ENCODE peak calls at places on chromosomes 5 and 9, in four cellular contexts. One of them, this sample, is unnamed.

GRCh38 chr5:168592014-168592368 is 12.8 kb upstream of the PANK3 start:
- DNase-seq in endothelial cell of umbilical vein: no peak
- DNase-seq in heart right ventricle: no peak
- DNase-seq in MM.1S: no peak
- DNase-seq in this sample: no peak

GRCh38 chr5:38827525-38827924 is 18.3 kb upstream of the OSMR start:
- DNase-seq in endothelial cell of umbilical vein: no peak
- DNase-seq in heart right ventricle: no peak
- DNase-seq in MM.1S: no peak
- DNase-seq in this sample: peak

GRCh38 chr9:124415852-124416484 is 726 bp upstream of the PSMB7 start:
- DNase-seq in endothelial cell of umbilical vein: no peak
- DNase-seq in heart right ventricle: no peak
- DNase-seq in MM.1S: no peak
- DNase-seq in this sample: no peak

GRCh38 chr9:98967680-98968079 is 24.0 kb downstream of the COL15A1 start:
- DNase-seq in endothelial cell of umbilical vein: no peak
- DNase-seq in heart right ventricle: no peak
- DNase-seq in MM.1S: no peak
- DNase-seq in this sample: no peak

GRCh38 chr5:140282266-140282665 is 20.6 kb downstream of the PFDN1 start:
- DNase-seq in endothelial cell of umbilical vein: no peak
- DNase-seq in heart right ventricle: no peak
- DNase-seq in MM.1S: no peak
- DNase-seq in this sample: no peak

GRCh38 chr5:134071850-134072207 is 42.7 kb upstream of the TCF7 start:
- DNase-seq in endothelial cell of umbilical vein: no peak
- DNase-seq in heart right ventricle: no peak
- DNase-seq in MM.1S: no peak
- DNase-seq in this sample: no peak

GRCh38 chr5:140362875-140363630 is 3.1 kb downstream of the SLC4A9 start:
- DNase-seq in endothelial cell of umbilical vein: peak
- DNase-seq in heart right ventricle: peak
- DNase-seq in MM.1S: peak
- DNase-seq in this sample: peak

GRCh38 chr5:169637856-169638190 is 748 bp downstream of the DOCK2 start:
- DNase-seq in endothelial cell of umbilical vein: no peak
- DNase-seq in heart right ventricle: no peak
- DNase-seq in MM.1S: peak
- DNase-seq in this sample: peak

GRCh38 chr9:37503736-37504135 is 18.0 kb downstream of the POLR1E start:
- DNase-seq in endothelial cell of umbilical vein: no peak
- DNase-seq in heart right ventricle: no peak
- DNase-seq in MM.1S: no peak
- DNase-seq in this sample: no peak

GRCh38 chr9:120928015-120928719 is 1.6 kb upstream of the TRAF1 start:
- DNase-seq in endothelial cell of umbilical vein: peak
- DNase-seq in heart right ventricle: peak
- DNase-seq in MM.1S: no peak
- DNase-seq in this sample: no peak

GRCh38 chr9:120928720-120929389 is 2.3 kb upstream of the TRAF1 start:
- DNase-seq in endothelial cell of umbilical vein: peak
- DNase-seq in heart right ventricle: peak
- DNase-seq in MM.1S: peak
- DNase-seq in this sample: peak

GRCh38 chr9:120931278-120932085 is 4.9 kb upstream of the TRAF1 start:
- DNase-seq in endothelial cell of umbilical vein: peak
- DNase-seq in heart right ventricle: peak
- DNase-seq in MM.1S: peak
- DNase-seq in this sample: peak

GRCh38 chr9:120927125-120928014 is 774 bp upstream of the TRAF1 start:
- DNase-seq in endothelial cell of umbilical vein: no peak
- DNase-seq in heart right ventricle: no peak
- DNase-seq in MM.1S: no peak
- DNase-seq in this sample: no peak

DNA sequence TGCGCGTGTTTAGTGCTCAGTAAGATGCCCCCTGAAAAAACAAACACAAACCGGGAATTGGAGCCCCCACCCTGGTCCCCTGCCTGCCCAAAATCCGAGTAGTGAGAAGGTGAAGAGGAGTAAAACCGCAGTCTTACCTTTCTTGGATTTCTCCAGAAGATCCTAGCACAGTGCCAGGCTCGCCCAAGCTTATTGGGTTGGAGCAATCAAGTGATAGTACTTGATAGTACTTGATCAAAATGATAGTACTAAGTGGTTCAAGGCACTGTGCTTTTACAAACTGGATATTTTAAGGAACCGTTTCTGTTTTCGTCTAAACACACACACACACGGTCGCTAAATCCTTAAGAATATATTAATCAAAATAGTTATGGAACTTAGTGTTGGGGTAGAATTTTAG is 2.8 kb upstream of the TRAF1 start:
- DNase-seq in endothelial cell of umbilical vein: no peak
- DNase-seq in heart right ventricle: no peak
- DNase-seq in MM.1S: no peak
- DNase-seq in this sample: no peak
- H3K4me3 ChIP-seq in endothelial cell of umbilical vein: no peak
- H3K4me3 ChIP-seq in heart right ventricle: peak
- H3K4me3 ChIP-seq in MM.1S: peak
- H3K4me3 ChIP-seq in this sample: no peak

DNA sequence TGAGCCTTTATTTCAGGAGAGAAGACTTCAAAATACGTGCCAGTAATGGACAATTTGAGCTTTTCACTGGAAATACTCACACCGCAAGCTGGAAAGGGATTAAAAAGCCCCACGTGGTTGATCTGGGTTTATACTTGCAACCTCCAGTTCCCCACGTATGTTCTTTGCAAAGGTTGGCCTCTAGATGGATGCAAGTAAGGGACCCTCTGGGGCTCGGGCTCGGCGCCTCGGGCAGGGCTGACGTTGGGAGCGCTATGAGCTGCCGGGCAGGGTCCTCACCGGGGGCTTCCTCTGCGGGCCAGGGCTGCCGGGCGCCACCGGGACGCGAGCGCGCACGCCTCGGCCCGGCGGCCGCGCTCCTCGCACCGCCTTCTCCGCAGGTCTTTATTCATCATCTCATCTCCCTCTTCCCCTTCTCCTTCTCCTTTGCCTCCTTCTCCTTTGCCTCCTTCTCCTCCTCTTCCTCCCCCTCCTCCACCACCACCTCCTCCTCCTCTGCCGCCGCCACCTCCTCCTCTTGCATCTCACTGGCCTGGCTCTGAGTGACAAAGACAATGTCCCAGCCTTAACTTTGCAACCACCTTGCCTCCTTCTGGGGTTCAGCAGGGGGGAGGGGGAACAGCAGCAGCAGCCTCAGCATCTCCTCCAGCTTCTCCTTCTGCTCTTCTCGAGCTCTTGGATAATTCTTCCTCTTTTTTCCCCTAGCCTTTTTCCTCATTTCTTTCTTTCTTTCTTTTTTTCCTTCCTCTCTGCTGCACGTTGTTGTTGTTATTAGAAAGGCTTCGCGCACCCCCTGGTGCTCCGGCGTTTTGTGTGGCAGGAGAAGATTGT is 636 bp upstream of the ZNF462 start:
- DNase-seq in endothelial cell of umbilical vein: peak
- DNase-seq in heart right ventricle: peak
- DNase-seq in MM.1S: peak
- DNase-seq in this sample: peak
- TF ChIP-seq CTCF in endothelial cell of umbilical vein: no peak
- TF ChIP-seq CTCF in heart right ventricle: peak
- TF ChIP-seq CTCF in MM.1S: peak
- TF ChIP-seq CTCF in this sample: no peak

GRCh38 chr9:96612105-96612965 is 7.3 kb downstream of the CDC14B start:
- DNase-seq in endothelial cell of umbilical vein: no peak
- DNase-seq in heart right ventricle: peak
- DNase-seq in MM.1S: no peak
- DNase-seq in this sample: no peak
- H3K27ac ChIP-seq in endothelial cell of umbilical vein: no peak
- H3K27ac ChIP-seq in heart right ventricle: peak
- H3K27ac ChIP-seq in MM.1S: no peak
- H3K27ac ChIP-seq in this sample: no peak

DNA sequence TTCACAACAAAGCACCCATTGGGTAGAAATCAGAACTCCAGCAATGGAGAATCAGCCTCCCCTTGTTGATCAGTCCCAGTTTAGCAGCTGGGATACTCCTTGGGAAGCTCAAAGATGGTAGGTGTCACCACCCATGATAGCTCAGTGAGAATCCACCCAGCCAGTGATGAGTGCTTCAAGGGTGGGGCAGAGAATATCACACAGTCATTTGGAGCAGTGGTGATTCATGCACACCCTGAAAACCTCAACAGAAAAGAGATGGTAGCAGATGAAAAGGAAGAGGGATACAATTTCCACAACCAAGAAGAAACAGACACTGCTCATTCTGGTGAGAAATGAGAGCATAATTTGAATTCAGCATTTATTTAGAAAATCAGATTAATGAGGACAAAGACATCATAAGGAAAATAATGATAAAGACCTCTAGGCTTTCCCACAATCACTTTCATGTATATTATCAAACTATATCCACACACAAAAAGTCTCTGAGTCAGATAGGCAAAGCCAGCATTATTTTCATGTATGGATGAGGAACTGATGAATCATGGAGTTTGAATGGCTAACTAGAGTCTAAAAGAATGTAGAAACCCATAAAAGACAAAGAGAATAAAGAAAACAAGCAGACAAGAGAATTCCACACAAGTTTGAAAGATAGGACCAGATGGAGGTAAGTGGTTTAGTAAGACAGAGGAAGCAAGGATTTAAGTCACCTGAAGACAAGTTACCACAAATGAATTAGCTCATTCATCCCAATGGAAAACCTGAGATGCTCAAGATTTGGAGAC is 82.9 kb downstream of the FEM1C start:
- DNase-seq in endothelial cell of umbilical vein: peak
- DNase-seq in heart right ventricle: no peak
- DNase-seq in MM.1S: no peak
- DNase-seq in this sample: no peak
- H3K4me3 ChIP-seq in endothelial cell of umbilical vein: no peak
- H3K4me3 ChIP-seq in heart right ventricle: no peak
- H3K4me3 ChIP-seq in MM.1S: no peak
- H3K4me3 ChIP-seq in this sample: no peak

DNA sequence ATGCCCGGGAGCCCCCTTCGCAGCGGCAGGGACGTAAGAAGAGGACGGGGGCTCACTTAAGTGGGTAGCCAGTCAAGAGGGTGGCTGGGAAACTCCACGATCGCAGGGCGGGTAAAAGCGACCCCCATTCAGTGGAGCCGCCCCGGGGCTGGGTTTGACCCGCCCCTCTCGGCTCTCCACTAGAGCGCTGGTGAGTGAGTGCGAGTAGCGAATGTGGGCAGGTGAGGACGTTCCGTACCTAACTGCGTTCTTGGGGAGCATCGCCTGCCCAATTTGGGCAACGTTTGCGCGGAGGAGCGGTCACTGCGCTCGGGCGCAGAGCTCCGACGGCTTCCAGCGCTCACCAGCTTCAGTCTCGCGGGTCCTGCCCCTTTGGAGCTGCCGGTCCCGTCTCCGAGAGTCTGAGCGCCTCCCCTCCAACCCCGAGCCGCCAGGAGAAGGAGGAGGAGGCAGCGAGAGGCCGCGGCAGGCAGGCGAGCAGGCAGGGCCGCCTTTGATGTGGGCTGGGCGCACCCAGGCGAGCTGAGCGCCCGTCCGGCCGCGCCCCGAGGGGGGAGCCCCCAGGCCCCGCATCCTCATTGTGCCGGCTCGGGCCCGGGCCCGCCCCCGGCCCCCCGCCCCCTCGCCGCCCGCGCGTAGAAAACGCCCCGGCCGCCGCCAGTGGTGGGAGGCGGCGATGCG is at the start of gene FGF18:
- DNase-seq in endothelial cell of umbilical vein: peak
- DNase-seq in heart right ventricle: peak
- DNase-seq in MM.1S: peak
- DNase-seq in this sample: peak
- TF ChIP-seq CTCF in endothelial cell of umbilical vein: no peak
- TF ChIP-seq CTCF in heart right ventricle: no peak
- TF ChIP-seq CTCF in MM.1S: no peak
- TF ChIP-seq CTCF in this sample: no peak

DNA sequence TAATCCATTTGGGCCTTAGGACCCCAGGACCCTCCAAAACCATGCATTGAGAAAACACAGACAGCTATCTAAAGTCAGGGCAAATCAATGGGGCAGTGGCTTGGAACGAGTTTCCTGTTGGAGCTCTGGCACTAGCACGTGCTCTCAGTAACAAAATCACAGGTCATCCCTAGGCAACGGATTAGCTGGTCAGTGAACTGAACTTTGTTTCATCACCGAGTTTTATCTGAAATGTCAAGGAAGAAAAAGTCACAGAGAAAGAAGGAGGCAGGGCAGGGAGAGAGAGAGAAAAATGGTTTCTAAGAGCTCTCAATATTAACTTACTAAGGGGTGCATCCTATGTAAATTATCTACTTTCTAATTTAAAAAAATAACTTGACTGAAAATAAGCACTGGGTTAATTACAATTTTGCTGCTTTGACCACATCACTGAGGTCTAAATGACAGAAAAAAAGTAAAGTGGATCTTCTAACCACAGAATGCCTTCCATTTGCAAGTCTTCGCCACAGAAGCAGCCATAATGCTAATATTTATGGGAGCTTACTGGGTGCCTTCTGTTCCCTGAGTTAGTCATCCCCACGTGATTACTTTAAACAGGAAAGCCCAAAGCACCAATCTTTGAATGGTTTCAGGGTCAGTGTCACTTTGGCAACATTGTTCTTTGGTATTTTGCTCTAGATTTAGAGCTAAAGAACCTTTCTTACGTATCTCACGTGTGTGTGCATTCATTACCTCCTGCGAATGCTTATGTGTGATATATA is 503.9 kb downstream of the RASEF start:
- DNase-seq in endothelial cell of umbilical vein: no peak
- DNase-seq in heart right ventricle: no peak
- DNase-seq in MM.1S: no peak
- DNase-seq in this sample: no peak
- H3K27ac ChIP-seq in endothelial cell of umbilical vein: no peak
- H3K27ac ChIP-seq in heart right ventricle: no peak
- H3K27ac ChIP-seq in MM.1S: no peak
- H3K27ac ChIP-seq in this sample: no peak

DNA sequence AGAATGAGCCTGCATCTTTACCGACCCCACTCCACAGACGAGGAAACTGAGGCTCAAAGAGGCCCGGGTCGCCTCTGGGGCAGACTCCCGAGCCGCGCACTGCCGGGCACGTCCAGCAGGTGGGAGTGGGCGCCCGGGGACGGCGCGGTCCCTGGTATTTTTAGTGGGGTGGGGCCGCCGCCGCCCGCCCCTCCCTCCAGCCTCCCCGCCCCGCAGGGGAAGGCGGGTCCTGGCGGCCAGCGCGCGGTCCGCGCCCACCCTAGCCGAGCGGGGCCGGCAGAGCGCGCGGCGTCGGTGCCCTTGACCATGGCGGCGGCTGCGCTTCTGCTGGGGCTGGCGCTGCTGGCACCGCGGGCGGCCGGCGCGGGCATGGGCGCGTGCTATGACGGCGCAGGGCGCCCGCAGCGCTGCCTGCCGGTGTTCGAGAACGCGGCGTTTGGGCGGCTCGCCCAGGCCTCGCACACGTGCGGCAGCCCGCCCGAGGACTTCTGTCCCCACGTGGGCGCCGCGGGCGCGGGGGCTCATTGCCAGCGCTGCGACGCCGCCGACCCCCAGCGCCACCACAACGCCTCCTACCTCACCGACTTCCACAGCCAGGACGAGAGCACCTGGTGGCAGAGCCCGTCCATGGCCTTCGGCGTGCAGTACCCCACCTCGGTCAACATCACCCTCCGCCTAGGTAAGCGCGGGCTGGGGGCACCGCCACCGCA is at the start of gene LAMC3:
- DNase-seq in endothelial cell of umbilical vein: no peak
- DNase-seq in heart right ventricle: no peak
- DNase-seq in MM.1S: no peak
- DNase-seq in this sample: no peak
- H3K4me3 ChIP-seq in endothelial cell of umbilical vein: no peak
- H3K4me3 ChIP-seq in heart right ventricle: peak
- H3K4me3 ChIP-seq in MM.1S: no peak
- H3K4me3 ChIP-seq in this sample: no peak